ENCODE peak calls at places on chromosomes 5 and 9, in five cellular contexts. G is A549, E is osteocyte, T is left lobe of liver, D is bronchial epithelial cell. A is an unnamed sample.

GRCh38 chr5:102902647-102903046 is 147.5 kb downstream of the PAM start:
- DNase-seq in G (no peak), E (no peak), T (no peak), D (peak), A (no peak)

GRCh38 chr5:149635394-149635793 is 54.1 kb downstream of the ARHGEF37 start:
- DNase-seq in G (no peak), E (no peak), T (no peak), D (peak), A (no peak)

GRCh38 chr5:57113486-57113885 is 60.4 kb upstream of the GPBP1 start:
- DNase-seq in G (no peak), E (no peak), T (no peak), D (no peak), A (no peak)

GRCh38 chr5:5705010-5705409 is 282.5 kb downstream of the ICE1 start:
- DNase-seq in G (no peak), E (no peak), T (no peak), D (peak), A (no peak)

GRCh38 chr9:116951588-116952433 is 264.7 kb downstream of the TRIM32 start:
- DNase-seq in G (peak), E (no peak), T (no peak), D (peak), A (no peak)

GRCh38 chr9:14478175-14479165 is 164.5 kb upstream of the NFIB start:
- DNase-seq in G (no peak), E (no peak), T (no peak), D (no peak), A (no peak)

GRCh38 chr9:133235549-133236222 is 26.6 kb upstream of the OBP2B start:
- DNase-seq in G (no peak), E (peak), T (no peak), D (no peak), A (no peak)

GRCh38 chr5:66960373-66961137 is 236.0 kb downstream of the CD180 start:
- DNase-seq in G (peak), E (no peak), T (no peak), D (no peak), A (no peak)

GRCh38 chr9:106019017-106019692 is 324.8 kb downstream of the TMEM38B start:
- DNase-seq in G (no peak), E (no peak), T (no peak), D (no peak), A (no peak)

GRCh38 chr5:32482193-32482592 is 37.7 kb upstream of the ZFR start:
- DNase-seq in G (no peak), E (no peak), T (no peak), D (no peak), A (no peak)

GRCh38 chr9:120402741-120403542 is 177.0 kb downstream of the CDK5RAP2 start:
- DNase-seq in G (peak), E (no peak), T (no peak), D (peak), A (no peak)